ENCODE peak calls at places on chromosomes 11 and 22, in six cellular contexts. One of them, this sample, is unnamed.

GRCh38 chr11:464316-464715 is 14.2 kb downstream of the PTDSS2 start:
- DNase-seq in heart left ventricle: no peak
- DNase-seq in Caco-2: no peak
- DNase-seq in stimulated activated CD4-positive, alpha-beta T cell treated with anti-CD3 and anti-CD28 coated beads, Interleukin-15, amount 100 ng/mL, for 48 hours: no peak
- DNase-seq in hippocampal formation: no peak
- DNase-seq in mesothelial cell of epicardium: no peak
- DNase-seq in this sample: no peak

GRCh38 chr22:39178206-39179111 is 26.0 kb upstream of the CBX7 start:
- DNase-seq in Caco-2: no peak
- DNase-seq in stimulated activated CD4-positive, alpha-beta T cell treated with anti-CD3 and anti-CD28 coated beads, Interleukin-15, amount 100 ng/mL, for 48 hours: no peak
- DNase-seq in hippocampal formation: no peak
- DNase-seq in heart left ventricle: no peak
- DNase-seq in mesothelial cell of epicardium: no peak
- DNase-seq in this sample: no peak

GRCh38 chr22:40031766-40032470 is 37.2 kb downstream of the FAM83F start:
- DNase-seq in stimulated activated CD4-positive, alpha-beta T cell treated with anti-CD3 and anti-CD28 coated beads, Interleukin-15, amount 100 ng/mL, for 48 hours: no peak
- DNase-seq in heart left ventricle: no peak
- DNase-seq in hippocampal formation: no peak
- DNase-seq in Caco-2: no peak
- DNase-seq in mesothelial cell of epicardium: no peak
- DNase-seq in this sample: peak; percentile 50

GRCh38 chr11:18594999-18595749 is 4.4 kb upstream of the MISFA start:
- DNase-seq in heart left ventricle: no peak
- DNase-seq in stimulated activated CD4-positive, alpha-beta T cell treated with anti-CD3 and anti-CD28 coated beads, Interleukin-15, amount 100 ng/mL, for 48 hours: no peak
- DNase-seq in hippocampal formation: no peak
- DNase-seq in Caco-2: no peak
- DNase-seq in mesothelial cell of epicardium: no peak
- DNase-seq in this sample: no peak

GRCh38 chr11:122344281-122344680 is 228.3 kb upstream of the BLID start:
- DNase-seq in heart left ventricle: no peak
- DNase-seq in stimulated activated CD4-positive, alpha-beta T cell treated with anti-CD3 and anti-CD28 coated beads, Interleukin-15, amount 100 ng/mL, for 48 hours: no peak
- DNase-seq in mesothelial cell of epicardium: no peak
- DNase-seq in hippocampal formation: no peak
- DNase-seq in Caco-2: no peak
- DNase-seq in this sample: no peak

GRCh38 chr22:30245985-30246901 is at the start of gene LIF:
- DNase-seq in Caco-2: peak; percentile 56
- DNase-seq in stimulated activated CD4-positive, alpha-beta T cell treated with anti-CD3 and anti-CD28 coated beads, Interleukin-15, amount 100 ng/mL, for 48 hours: peak; percentile 38
- DNase-seq in hippocampal formation: no peak
- DNase-seq in heart left ventricle: no peak
- DNase-seq in mesothelial cell of epicardium: peak; percentile 55
- DNase-seq in this sample: no peak

GRCh38 chr11:128525411-128526243 is 61.7 kb downstream of the ETS1 start:
- DNase-seq in stimulated activated CD4-positive, alpha-beta T cell treated with anti-CD3 and anti-CD28 coated beads, Interleukin-15, amount 100 ng/mL, for 48 hours: no peak
- DNase-seq in hippocampal formation: peak; percentile 82
- DNase-seq in mesothelial cell of epicardium: no peak
- DNase-seq in heart left ventricle: no peak
- DNase-seq in Caco-2: no peak
- DNase-seq in this sample: no peak

GRCh38 chr11:215581-216037 is 8.1 kb downstream of the RIC8A start:
- DNase-seq in heart left ventricle: no peak
- DNase-seq in hippocampal formation: no peak
- DNase-seq in Caco-2: no peak
- DNase-seq in mesothelial cell of epicardium: no peak
- DNase-seq in stimulated activated CD4-positive, alpha-beta T cell treated with anti-CD3 and anti-CD28 coated beads, Interleukin-15, amount 100 ng/mL, for 48 hours: no peak
- DNase-seq in this sample: no peak

GRCh38 chr22:41481925-41482318 is 13.0 kb downstream of the ACO2 start:
- DNase-seq in hippocampal formation: no peak
- DNase-seq in mesothelial cell of epicardium: no peak
- DNase-seq in Caco-2: no peak
- DNase-seq in heart left ventricle: no peak
- DNase-seq in stimulated activated CD4-positive, alpha-beta T cell treated with anti-CD3 and anti-CD28 coated beads, Interleukin-15, amount 100 ng/mL, for 48 hours: no peak
- DNase-seq in this sample: no peak

GRCh38 chr11:127390465-127390864 is 389.9 kb upstream of the KIRREL3 start:
- DNase-seq in Caco-2: no peak
- DNase-seq in stimulated activated CD4-positive, alpha-beta T cell treated with anti-CD3 and anti-CD28 coated beads, Interleukin-15, amount 100 ng/mL, for 48 hours: no peak
- DNase-seq in hippocampal formation: no peak
- DNase-seq in mesothelial cell of epicardium: no peak
- DNase-seq in heart left ventricle: no peak
- DNase-seq in this sample: no peak

GRCh38 chr22:39463931-39464390 is 7.1 kb downstream of the MGAT3 start:
- DNase-seq in hippocampal formation: peak; percentile 71
- DNase-seq in stimulated activated CD4-positive, alpha-beta T cell treated with anti-CD3 and anti-CD28 coated beads, Interleukin-15, amount 100 ng/mL, for 48 hours: no peak
- DNase-seq in mesothelial cell of epicardium: no peak
- DNase-seq in Caco-2: no peak
- DNase-seq in heart left ventricle: peak; percentile 79
- DNase-seq in this sample: peak; percentile 89

GRCh38 chr22:38267086-38267485 is 5.7 kb downstream of the TMEM184B start:
- DNase-seq in heart left ventricle: peak; percentile 82
- DNase-seq in stimulated activated CD4-positive, alpha-beta T cell treated with anti-CD3 and anti-CD28 coated beads, Interleukin-15, amount 100 ng/mL, for 48 hours: no peak
- DNase-seq in Caco-2: no peak
- DNase-seq in hippocampal formation: no peak
- DNase-seq in mesothelial cell of epicardium: no peak
- DNase-seq in this sample: no peak

This sample was measured in dorsolateral prefrontal cortex.